ENCODE peak calls at places on chromosomes 13 and 19, in nine cellular contexts. V, B, P, X, H, F, O, C and R are unnamed samples.

GRCh38 chr13:67001363-67001762 is 228.8 kb downstream of the PCDH9 start:
- DNase-seq in V (no peak), B (no peak), P (no peak), X (no peak), H (no peak), F (no peak), O (no peak), C (no peak), R (peak)

GRCh38 chr13:66837246-66837645 is 392.9 kb downstream of the PCDH9 start:
- DNase-seq in V (no peak), B (no peak), P (no peak), X (no peak), H (no peak), F (no peak), O (no peak), C (no peak), R (peak)

GRCh38 chr13:39767791-39768564 is 112.5 kb downstream of the COG6 start:
- DNase-seq in V (no peak), B (peak), P (no peak), X (no peak), H (no peak), F (no peak), O (no peak), C (no peak), R (peak)

GRCh38 chr13:40017662-40018262 is 362.3 kb downstream of the COG6 start:
- DNase-seq in V (no peak), B (peak), P (no peak), X (no peak), H (no peak), F (no peak), O (no peak), C (no peak), R (peak)

GRCh38 chr19:6103894-6104293 is 6.4 kb downstream of the RFX2 start:
- DNase-seq in V (no peak), B (no peak), P (no peak), X (no peak), H (no peak), F (no peak), O (no peak), C (no peak), R (no peak)

GRCh38 chr19:16882146-16882545 is 6.7 kb upstream of the F2RL3 start:
- DNase-seq in V (no peak), B (no peak), P (no peak), X (no peak), H (no peak), F (no peak), O (no peak), C (no peak), R (no peak)

GRCh38 chr19:374183-374885 is 29.7 kb upstream of the MIER2 start:
- DNase-seq in V (no peak), B (no peak), P (no peak), X (no peak), H (no peak), F (no peak), O (no peak), C (no peak), R (no peak)

GRCh38 chr13:100108913-100109507 is 20.1 kb downstream of the PCCA start:
- DNase-seq in V (no peak), B (no peak), P (peak), X (no peak), H (no peak), F (no peak), O (no peak), C (no peak), R (no peak)

GRCh38 chr13:23918208-23918607 is 20.9 kb upstream of the C1QTNF9B start:
- DNase-seq in V (no peak), B (no peak), P (peak), X (no peak), H (peak), F (no peak), O (no peak), C (no peak), R (no peak)

GRCh38 chr19:42121666-42122069 is 10.6 kb downstream of the POU2F2 start:
- DNase-seq in V (peak), B (peak), P (peak), X (peak), H (peak), F (peak), O (peak), C (peak), R (peak)

GRCh38 chr13:89082623-89083022 is 1411.5 kb downstream of the SLITRK5 start:
- DNase-seq in V (no peak), B (no peak), P (no peak), X (no peak), H (no peak), F (no peak), O (no peak), C (no peak), R (no peak)

GRCh38 chr13:74710006-74710405 is 575.8 kb upstream of the KLF12 start:
- DNase-seq in V (no peak), B (no peak), P (peak), X (no peak), H (peak), F (no peak), O (no peak), C (no peak), R (no peak)

GRCh38 chr13:103102482-103102881 is 36.3 kb upstream of the SLC10A2 start:
- DNase-seq in V (no peak), B (peak), P (no peak), X (no peak), H (no peak), F (no peak), O (no peak), C (no peak), R (peak)

GRCh38 chr19:44641866-44642265 is 1.8 kb upstream of the PVR start:
- DNase-seq in V (no peak), B (no peak), P (no peak), X (no peak), H (no peak), F (no peak), O (no peak), C (no peak), R (no peak)

GRCh38 chr13:21973437-21974125 is 302.7 kb downstream of the FGF9 start:
- DNase-seq in V (no peak), B (no peak), P (no peak), X (no peak), H (no peak), F (no peak), O (no peak), C (no peak), R (peak)

GRCh38 chr13:66660013-66660804 is 569.9 kb downstream of the PCDH9 start:
- DNase-seq in V (no peak), B (no peak), P (peak), X (peak), H (peak), F (no peak), O (no peak), C (no peak), R (no peak)

GRCh38 chr13:39803156-39803555 is 147.7 kb downstream of the COG6 start:
- DNase-seq in V (no peak), B (peak), P (no peak), X (no peak), H (no peak), F (no peak), O (no peak), C (no peak), R (no peak)

GRCh38 chr19:9673912-9674668 is 810 bp downstream of the ZNF562 start:
- DNase-seq in V (peak), B (peak), P (no peak), X (peak), H (peak), F (no peak), O (no peak), C (no peak), R (peak)

GRCh38 chr19:50322234-50322633 is 6.9 kb downstream of the KCNC3 start:
- DNase-seq in V (no peak), B (no peak), P (no peak), X (no peak), H (no peak), F (no peak), O (no peak), C (no peak), R (no peak)

GRCh38 chr13:76917096-76917495 is 30.9 kb upstream of the KCTD12 start:
- DNase-seq in V (no peak), B (no peak), P (peak), X (no peak), H (peak), F (no peak), O (no peak), C (no peak), R (no peak)